ENCODE peak calls at places on chromosomes 4 and X, in four cellular contexts. One of them, this sample, is unnamed.

GRCh38 chr4:6906046-6906445 is 3.6 kb upstream of the TBC1D14 start:
- DNase-seq in IMR-90: no peak
- DNase-seq in endothelial cell of umbilical vein: no peak
- DNase-seq in A549: no peak
- DNase-seq in this sample: peak; percentile 94

GRCh38 chrX:130100180-130100579 is 10.1 kb downstream of the ELF4 start:
- DNase-seq in IMR-90: no peak
- DNase-seq in endothelial cell of umbilical vein: no peak
- DNase-seq in A549: no peak
- DNase-seq in this sample: no peak

GRCh38 chrX:39174761-39175417 is 373.6 kb downstream of the MID1IP1 start:
- DNase-seq in IMR-90: no peak
- DNase-seq in endothelial cell of umbilical vein: peak; percentile 19
- DNase-seq in A549: no peak
- DNase-seq in this sample: peak; percentile 45

GRCh38 chr4:69754926-69755580 is 5.4 kb downstream of the SULT1B1 start:
- DNase-seq in IMR-90: no peak
- DNase-seq in endothelial cell of umbilical vein: no peak
- DNase-seq in A549: no peak
- DNase-seq in this sample: no peak

GRCh38 chr4:111650553-111651183 is 494.6 kb upstream of the FAM241A start:
- DNase-seq in IMR-90: no peak
- DNase-seq in endothelial cell of umbilical vein: no peak
- DNase-seq in A549: no peak
- DNase-seq in this sample: no peak

GRCh38 chrX:148049441-148049840 is 68.3 kb downstream of the FMR1NB start:
- DNase-seq in IMR-90: peak; percentile 18
- DNase-seq in endothelial cell of umbilical vein: peak; percentile 36
- DNase-seq in A549: peak; percentile 1
- DNase-seq in this sample: no peak

GRCh38 chr4:128288689-128289106 is 1.1 kb upstream of the PGRMC2 start:
- DNase-seq in IMR-90: peak; percentile 56
- DNase-seq in endothelial cell of umbilical vein: peak; percentile 59
- DNase-seq in A549: no peak
- DNase-seq in this sample: no peak

GRCh38 chr4:116664198-116664597 is 421.2 kb downstream of the TRAM1L1 start:
- DNase-seq in IMR-90: no peak
- DNase-seq in endothelial cell of umbilical vein: no peak
- DNase-seq in A549: no peak
- DNase-seq in this sample: no peak

GRCh38 chr4:26009502-26009901 is 95.5 kb downstream of the SMIM20 start:
- DNase-seq in IMR-90: no peak
- DNase-seq in endothelial cell of umbilical vein: no peak
- DNase-seq in A549: no peak
- DNase-seq in this sample: no peak

GRCh38 chrX:31126205-31126604 is 54.4 kb upstream of the FTHL17 start:
- DNase-seq in IMR-90: peak; percentile 14
- DNase-seq in endothelial cell of umbilical vein: no peak
- DNase-seq in A549: no peak
- DNase-seq in this sample: no peak

GRCh38 chrX:44651347-44651746 is 108.7 kb upstream of the FUNDC1 start:
- DNase-seq in IMR-90: no peak
- DNase-seq in endothelial cell of umbilical vein: no peak
- DNase-seq in A549: no peak
- DNase-seq in this sample: no peak

GRCh38 chr4:7151668-7152227 is 40.6 kb upstream of the SORCS2 start:
- DNase-seq in IMR-90: no peak
- DNase-seq in endothelial cell of umbilical vein: no peak
- DNase-seq in A549: peak; percentile 27
- DNase-seq in this sample: no peak

GRCh38 chr4:113869743-113870375 is 108.3 kb upstream of the CAMK2D start:
- DNase-seq in IMR-90: peak; percentile 74
- DNase-seq in endothelial cell of umbilical vein: peak; percentile 27
- DNase-seq in A549: no peak
- DNase-seq in this sample: no peak

GRCh38 chr4:55545681-55546632 is 752 bp downstream of the CLOCK start:
- DNase-seq in IMR-90: peak; percentile 62
- DNase-seq in endothelial cell of umbilical vein: peak; percentile 67
- DNase-seq in A549: peak; percentile 21
- DNase-seq in this sample: peak; percentile 91

GRCh38 chr4:143337600-143338287 is 1.1 kb downstream of the GAB1 start:
- DNase-seq in IMR-90: peak; percentile 58
- DNase-seq in endothelial cell of umbilical vein: no peak
- DNase-seq in A549: no peak
- DNase-seq in this sample: peak; percentile 86

GRCh38 chrX:133980406-133980805 is 5.0 kb downstream of the GPC3 start:
- DNase-seq in IMR-90: no peak
- DNase-seq in endothelial cell of umbilical vein: no peak
- DNase-seq in A549: no peak
- DNase-seq in this sample: no peak

GRCh38 chrX:150767475-150768131 is 74.4 kb downstream of the MTMR1 start:
- DNase-seq in IMR-90: peak; percentile 92
- DNase-seq in endothelial cell of umbilical vein: no peak
- DNase-seq in A549: no peak
- DNase-seq in this sample: no peak

GRCh38 chrX:39772057-39772832 is 325.5 kb downstream of the BCOR start:
- DNase-seq in IMR-90: peak; percentile 55
- DNase-seq in endothelial cell of umbilical vein: peak; percentile 44
- DNase-seq in A549: no peak
- DNase-seq in this sample: no peak

GRCh38 chr4:78923459-78924312 is 15.6 kb downstream of the PAQR3 start:
- DNase-seq in IMR-90: no peak
- DNase-seq in endothelial cell of umbilical vein: peak; percentile 8
- DNase-seq in A549: no peak
- DNase-seq in this sample: no peak

GRCh38 chrX:134764202-134764785 is 106.0 kb upstream of the PLAC1 start:
- DNase-seq in IMR-90: no peak
- DNase-seq in endothelial cell of umbilical vein: peak; percentile 41
- DNase-seq in A549: peak; percentile 72
- DNase-seq in this sample: no peak

GRCh38 chr4:4388836-4389575 is 2.1 kb downstream of the NSG1 start:
- DNase-seq in IMR-90: no peak
- DNase-seq in endothelial cell of umbilical vein: no peak
- DNase-seq in A549: no peak
- DNase-seq in this sample: no peak

GRCh38 chr4:4390046-4390445 is 3.1 kb downstream of the NSG1 start:
- DNase-seq in IMR-90: no peak
- DNase-seq in endothelial cell of umbilical vein: no peak
- DNase-seq in A549: no peak
- DNase-seq in this sample: no peak

GRCh38 chr4:4387531-4388311 is 819 bp downstream of the NSG1 start:
- DNase-seq in IMR-90: no peak
- DNase-seq in endothelial cell of umbilical vein: no peak
- DNase-seq in A549: no peak
- DNase-seq in this sample: no peak

GRCh38 chr4:4386736-4387392 is at the start of gene NSG1:
- DNase-seq in IMR-90: peak; percentile 18
- DNase-seq in endothelial cell of umbilical vein: no peak
- DNase-seq in A549: no peak
- DNase-seq in this sample: no peak

GRCh38 chr4:4388418-4388817 is 1.5 kb downstream of the NSG1 start:
- DNase-seq in IMR-90: no peak
- DNase-seq in endothelial cell of umbilical vein: peak; percentile 31
- DNase-seq in A549: no peak
- DNase-seq in this sample: no peak
- H3K4me3 ChIP-seq in IMR-90: no peak overlapping the region
- H3K4me3 ChIP-seq in endothelial cell of umbilical vein: no peak overlapping the region
- H3K4me3 ChIP-seq in A549: no peak overlapping the region
- H3K4me3 ChIP-seq in this sample: no peak overlapping the region

GRCh38 chrX:57282568-57282967 is 3.9 kb upstream of the FAAH2 start:
- DNase-seq in IMR-90: no peak
- DNase-seq in endothelial cell of umbilical vein: no peak
- DNase-seq in A549: no peak
- DNase-seq in this sample: no peak

GRCh38 chrX:57285001-57285400 is 1.5 kb upstream of the FAAH2 start:
- DNase-seq in IMR-90: no peak
- DNase-seq in endothelial cell of umbilical vein: no peak
- DNase-seq in A549: no peak
- DNase-seq in this sample: no peak

GRCh38 chrX:57289089-57289488 is 2.6 kb downstream of the FAAH2 start:
- DNase-seq in IMR-90: no peak
- DNase-seq in endothelial cell of umbilical vein: no peak
- DNase-seq in A549: no peak
- DNase-seq in this sample: no peak

GRCh38 chrX:57286507-57287251 is at the start of gene FAAH2:
- DNase-seq in IMR-90: no peak
- DNase-seq in endothelial cell of umbilical vein: peak; percentile 1
- DNase-seq in A549: peak; percentile 1
- DNase-seq in this sample: peak; percentile 77
- TF ChIP-seq POLR2A in IMR-90: no peak
- TF ChIP-seq POLR2A in endothelial cell of umbilical vein: no peak
- TF ChIP-seq POLR2A in A549: no peak
- TF ChIP-seq POLR2A in this sample: peak; percentile 41

GRCh38 chr4:110644008-110644407 is 21.1 kb upstream of the PITX2 start:
- DNase-seq in IMR-90: no peak
- DNase-seq in endothelial cell of umbilical vein: no peak
- DNase-seq in A549: no peak
- DNase-seq in this sample: peak; percentile 56

GRCh38 chr4:110640608-110641007 is 17.7 kb upstream of the PITX2 start:
- DNase-seq in IMR-90: no peak
- DNase-seq in endothelial cell of umbilical vein: no peak
- DNase-seq in A549: no peak
- DNase-seq in this sample: no peak

GRCh38 chr4:110639207-110640092 is 16.6 kb upstream of the PITX2 start:
- DNase-seq in IMR-90: no peak
- DNase-seq in endothelial cell of umbilical vein: no peak
- DNase-seq in A549: no peak
- DNase-seq in this sample: no peak

GRCh38 chr4:110643096-110643495 is 20.2 kb upstream of the PITX2 start:
- DNase-seq in IMR-90: no peak
- DNase-seq in endothelial cell of umbilical vein: no peak
- DNase-seq in A549: no peak
- DNase-seq in this sample: no peak

DNA sequence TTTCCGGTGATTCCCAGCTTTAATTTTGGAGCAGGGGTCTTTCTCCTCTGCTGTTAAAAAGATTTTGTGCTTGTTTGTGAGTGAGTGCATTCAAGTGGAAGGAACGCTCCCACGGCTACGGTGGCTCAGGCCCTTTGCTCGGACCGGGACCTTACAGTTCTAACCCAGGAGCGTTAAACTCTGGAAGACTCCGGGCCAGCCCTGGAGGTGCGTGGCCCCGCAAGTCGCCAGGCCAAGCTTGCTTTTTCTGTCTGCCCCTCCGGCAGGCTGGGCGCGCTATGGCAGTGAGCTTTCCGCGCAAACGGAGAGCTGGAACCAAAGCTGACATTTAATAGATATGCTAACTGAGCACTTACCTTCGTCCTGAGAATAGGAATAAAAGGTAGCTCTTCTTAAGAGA is 18.3 kb upstream of the PITX2 start:
- DNase-seq in IMR-90: no peak
- DNase-seq in endothelial cell of umbilical vein: no peak
- DNase-seq in A549: no peak
- DNase-seq in this sample: no peak
- H3K4me3 ChIP-seq in IMR-90: no peak overlapping the region
- H3K4me3 ChIP-seq in endothelial cell of umbilical vein: no peak overlapping the region
- H3K4me3 ChIP-seq in A549: no peak overlapping the region
- H3K4me3 ChIP-seq in this sample: no peak overlapping the region

GRCh38 chr4:17810260-17811077 is at the start of the genes DCAF16 and NCAPG:
- DNase-seq in IMR-90: peak; percentile 99
- DNase-seq in endothelial cell of umbilical vein: peak; percentile 100
- DNase-seq in A549: peak; percentile 81
- DNase-seq in this sample: peak; percentile 100
- TF ChIP-seq POLR2A in IMR-90: peak; percentile 97
- TF ChIP-seq POLR2A in endothelial cell of umbilical vein: peak; percentile 94
- TF ChIP-seq POLR2A in A549: peak; percentile 91
- TF ChIP-seq POLR2A in this sample: peak; percentile 97

DNA sequence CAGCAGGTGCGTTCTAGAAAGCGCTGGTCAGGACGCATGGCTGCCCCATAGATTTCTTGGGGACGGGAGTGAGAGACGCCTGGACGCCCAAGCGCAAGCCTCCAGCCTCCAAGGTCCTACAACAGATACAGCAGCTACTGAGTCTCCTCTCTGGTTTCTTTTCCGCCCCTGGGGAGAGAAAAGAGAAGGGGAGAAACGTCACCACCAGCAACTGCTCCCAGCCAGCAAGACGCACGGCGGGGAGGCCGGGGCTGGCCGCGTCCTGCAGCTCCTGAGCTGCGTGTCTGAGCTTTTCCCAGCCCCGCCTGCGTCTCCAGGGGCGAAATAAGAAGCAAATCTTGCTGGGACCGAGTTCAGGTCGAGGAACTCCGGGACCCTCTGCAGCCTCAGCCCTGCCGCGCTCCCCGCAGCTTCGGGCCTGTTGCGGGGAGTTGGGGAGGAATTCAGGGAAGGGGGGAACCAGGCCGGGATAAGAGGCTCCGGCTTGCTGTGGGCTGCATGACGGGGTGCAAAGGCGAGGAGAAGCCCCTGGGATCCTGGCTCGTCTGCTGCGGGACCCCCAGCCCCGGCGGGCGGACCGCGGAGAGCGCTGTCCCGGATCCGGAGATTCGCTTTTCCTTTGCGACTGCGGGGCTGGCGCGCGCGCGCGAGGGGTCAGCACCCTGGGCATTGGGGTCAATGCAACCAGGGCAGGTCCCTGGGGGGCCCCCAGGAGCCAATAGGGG is 6.8 kb upstream of the SHOX start:
- DNase-seq in IMR-90: no peak
- DNase-seq in endothelial cell of umbilical vein: no peak
- DNase-seq in A549: no peak
- DNase-seq in this sample: peak; percentile 28
- H3K4me3 ChIP-seq in IMR-90: no peak overlapping the region
- H3K4me3 ChIP-seq in endothelial cell of umbilical vein: no peak overlapping the region
- H3K4me3 ChIP-seq in A549: no peak overlapping the region
- H3K4me3 ChIP-seq in this sample: no peak overlapping the region

DNA sequence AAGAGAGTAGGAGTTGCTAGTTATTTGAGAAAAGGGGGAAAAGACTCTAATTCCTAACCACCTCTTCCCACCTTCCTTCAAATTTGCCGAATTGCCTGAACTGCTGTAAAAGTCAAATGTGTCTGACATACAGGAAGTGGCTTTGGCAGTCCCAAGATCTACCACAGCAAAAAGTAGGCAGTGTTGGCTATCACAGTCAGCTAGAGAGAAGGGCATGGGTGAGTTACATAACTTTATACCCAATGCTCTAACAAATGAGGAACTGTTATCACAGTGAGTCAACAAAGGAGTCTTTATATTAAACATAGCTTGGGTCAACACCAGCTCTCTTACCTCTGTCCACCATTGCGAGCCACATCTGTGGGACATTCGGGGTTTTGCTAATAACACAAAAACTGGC is 2.4 kb upstream of the MBNL3 start:
- DNase-seq in IMR-90: no peak
- DNase-seq in endothelial cell of umbilical vein: no peak
- DNase-seq in A549: no peak
- DNase-seq in this sample: no peak
- TF ChIP-seq POLR2A in IMR-90: no peak
- TF ChIP-seq POLR2A in endothelial cell of umbilical vein: no peak
- TF ChIP-seq POLR2A in A549: no peak
- TF ChIP-seq POLR2A in this sample: no peak